ENCODE peak calls at places on chromosomes 11 and 22, in nine cellular contexts. D is psoas muscle; K is stimulated activated naive CD4-positive, alpha-beta T cell; F is fibroblast of the conjunctiva; B is stimulated activated CD4-positive, alpha-beta T cell treated with anti-CD3 and anti-CD28 coated beads, Interleukin-15, amount 100 ng/mL, for 1 hour; C is C1 segment of cervical spinal cord; T is endothelial cell; M is ACHN; J is HT1080. E is an unnamed sample.

GRCh38 chr11:97937501-97937900 is 1083.2 kb upstream of the CNTN5 start:
- DNase-seq in F (no peak), C (no peak), D (no peak), K (no peak), B (no peak), T (no peak), J (peak), M (no peak), E (no peak)

GRCh38 chr11:123238297-123238696 is 43.2 kb upstream of the CLMP start:
- DNase-seq in M (no peak), B (no peak), J (peak), K (no peak), C (no peak), T (no peak), F (peak), D (peak), E (no peak)

GRCh38 chr22:28016781-28017557 is 97.9 kb upstream of the PITPNB start:
- DNase-seq in D (peak), T (no peak), F (no peak), B (no peak), C (no peak), K (no peak), J (no peak), M (no peak), E (no peak)

GRCh38 chr11:128227466-128227865 is 359.9 kb downstream of the ETS1 start:
- DNase-seq in C (no peak), K (no peak), M (no peak), T (no peak), B (no peak), J (no peak), F (no peak), D (no peak), E (no peak)

GRCh38 chr22:42185915-42186439 is 55.4 kb upstream of the CYP2D6 start:
- DNase-seq in K (no peak), F (no peak), M (no peak), D (no peak), J (no peak), T (no peak), B (no peak), C (no peak), E (no peak)

GRCh38 chr22:36221799-36222751 is 17.3 kb downstream of the APOL2 start:
- DNase-seq in T (peak), K (no peak), C (no peak), M (peak), B (no peak), F (no peak), J (peak), D (peak), E (no peak)

GRCh38 chr22:25497269-25497668 is 67.2 kb upstream of the GRK3 start:
- DNase-seq in J (peak), F (no peak), C (no peak), T (no peak), M (peak), D (no peak), B (no peak), K (no peak), E (no peak)

GRCh38 chr11:44997566-44997965 is 46.9 kb upstream of the TP53I11 start:
- DNase-seq in B (no peak), F (no peak), C (no peak), M (no peak), K (no peak), T (no peak), D (no peak), J (no peak), E (no peak)

GRCh38 chr22:44026630-44027511 is 2.8 kb downstream of the PARVB start:
- DNase-seq in M (no peak), K (peak), T (peak), J (peak), C (peak), D (peak), F (no peak), B (peak), E (no peak)

GRCh38 chr11:126914941-126915340 is 85.6 kb downstream of the KIRREL3 start:
- DNase-seq in F (no peak), T (no peak), B (no peak), C (no peak), K (no peak), J (no peak), M (no peak), D (no peak), E (no peak)

GRCh38 chr11:116651098-116651756 is 121.6 kb downstream of the BUD13 start:
- DNase-seq in D (no peak), J (no peak), B (no peak), F (no peak), M (no peak), K (no peak), T (peak), C (no peak), E (no peak)

GRCh38 chr22:26471522-26471921 is 12.1 kb downstream of the HPS4 start:
- DNase-seq in T (no peak), J (peak), B (no peak), K (no peak), F (no peak), M (peak), D (peak), C (no peak), E (no peak)

GRCh38 chr11:61056566-61056965 is 45.7 kb upstream of the CD5 start:
- DNase-seq in F (no peak), M (no peak), D (no peak), T (no peak), B (no peak), K (no peak), C (no peak), J (no peak), E (no peak)

GRCh38 chr22:41949297-41949965 is 2.5 kb upstream of the CENPM start:
- DNase-seq in C (no peak), B (no peak), J (no peak), F (no peak), T (no peak), D (no peak), M (no peak), K (no peak), E (no peak)

GRCh38 chr11:80241766-80242165 is 800.9 kb upstream of the TENM4 start:
- DNase-seq in T (no peak), B (no peak), D (no peak), F (no peak), M (no peak), K (no peak), C (no peak), J (no peak), E (no peak)

GRCh38 chr11:47863189-47863892 is 15.2 kb upstream of the NUP160 start:
- DNase-seq in M (no peak), F (peak), J (peak), T (no peak), K (peak), C (no peak), B (no peak), D (no peak), E (no peak)

GRCh38 chr22:24768537-24769374 is 5.8 kb downstream of the PIWIL3 start:
- DNase-seq in C (peak), B (no peak), D (peak), M (peak), F (peak), J (peak), T (peak), K (no peak), E (peak)

GRCh38 chr11:126282361-126282741 is 542 bp upstream of the TIRAP start:
- DNase-seq in K (peak), D (peak), F (no peak), B (no peak), T (peak), C (no peak), M (peak), J (no peak), E (peak)

GRCh38 chr11:27557223-27557622 is 50.7 kb upstream of the LIN7C start:
- DNase-seq in T (no peak), D (no peak), K (no peak), B (no peak), C (no peak), M (no peak), J (no peak), F (no peak), E (no peak)

GRCh38 chr11:63843042-63843441 is 4.1 kb downstream of the MARK2 start:
- DNase-seq in M (no peak), C (no peak), D (no peak), J (no peak), B (no peak), K (no peak), T (no peak), F (no peak), E (no peak)

GRCh38 chr11:2576536-2576935 is 123.3 kb downstream of the KCNQ1OT1 start:
- DNase-seq in J (no peak), T (no peak), F (no peak), C (no peak), D (peak), B (no peak), K (no peak), M (no peak), E (no peak)

GRCh38 chr11:8335683-8336082 is 72.0 kb upstream of the LMO1 start:
- DNase-seq in D (no peak), J (no peak), T (no peak), B (no peak), M (no peak), F (no peak), K (no peak), C (no peak), E (no peak)

GRCh38 chr22:36136475-36136874 is 24.1 kb downstream of the APOL3 start:
- DNase-seq in K (no peak), C (no peak), D (peak), F (no peak), M (peak), B (no peak), T (no peak), J (peak), E (no peak)

GRCh38 chr22:17589810-17590375 is 26.6 kb downstream of the SLC25A18 start:
- DNase-seq in D (no peak), K (no peak), B (no peak), T (no peak), C (no peak), M (no peak), F (no peak), J (no peak), E (no peak)

GRCh38 chr11:14269956-14270355 is 89.0 kb downstream of the RRAS2 start:
- DNase-seq in M (no peak), B (no peak), K (no peak), J (no peak), D (no peak), F (no peak), C (no peak), T (no peak), E (no peak)

GRCh38 chr11:94129505-94130335 is 1.1 kb downstream of the PANX1 start:
- DNase-seq in J (no peak), B (no peak), M (no peak), D (no peak), T (no peak), F (no peak), K (peak), C (no peak), E (no peak)

GRCh38 chr22:49960967-49961600 is 512 bp downstream of the PIM3 start:
- DNase-seq in D (peak), B (no peak), M (no peak), F (no peak), T (no peak), C (no peak), J (peak), K (no peak), E (no peak)

GRCh38 chr11:77080643-77081210 is 14.0 kb downstream of the CAPN5 start:
- DNase-seq in T (no peak), D (no peak), C (no peak), B (no peak), K (no peak), F (no peak), M (no peak), J (peak), E (no peak)

GRCh38 chr11:12993626-12994025 is 15.5 kb upstream of the RASSF10 start:
- DNase-seq in J (no peak), B (no peak), K (no peak), T (no peak), D (no peak), F (no peak), C (no peak), M (no peak), E (no peak)

GRCh38 chr11:43316451-43316850 is 4.7 kb downstream of the API5 start:
- DNase-seq in F (no peak), B (no peak), J (peak), D (no peak), K (no peak), M (peak), C (no peak), T (no peak), E (no peak)

GRCh38 chr11:96217206-96217605 is 125.8 kb downstream of the MAML2 start:
- DNase-seq in T (no peak), B (no peak), C (no peak), K (no peak), D (no peak), F (no peak), J (no peak), M (no peak), E (no peak)

GRCh38 chr11:3840289-3840869 is 380 bp downstream of the RHOG start:
- DNase-seq in D (no peak), T (no peak), F (no peak), K (peak), C (no peak), M (no peak), B (no peak), J (peak), E (no peak)

GRCh38 chr22:40383905-40384304 is 13.5 kb downstream of the SGSM3 start:
- DNase-seq in M (no peak), J (peak), D (no peak), B (no peak), T (no peak), F (no peak), C (no peak), K (no peak), E (no peak)